ENCODE peak calls at places on chromosomes 12 and 14, in six cellular contexts. I is HuH-7, S is NCI-H1092, M is T-helper 9 cell, E is astrocyte of the cerebellum, K is thoracic aorta. G is an unnamed sample.

GRCh38 chr12:114809132-114809531 is 125.2 kb upstream of the TBX3 start:
- DNase-seq in I (no peak), S (no peak), M (no peak), E (no peak), K (no peak), G (no peak)

GRCh38 chr14:100386121-100386520 is 63.0 kb downstream of the SLC25A47 start:
- DNase-seq in I (no peak), S (no peak), M (no peak), E (no peak), K (no peak), G (no peak)

GRCh38 chr12:31311634-31312258 is 14.2 kb downstream of the SINHCAF start:
- DNase-seq in I (no peak), S (no peak), M (no peak), E (no peak), K (no peak), G (no peak)

GRCh38 chr14:91211017-91211416 is 33.5 kb downstream of the GPR68 start:
- DNase-seq in I (no peak), S (no peak), M (no peak), E (no peak), K (no peak), G (no peak)

GRCh38 chr12:93612719-93613228 is 40.3 kb downstream of the SOCS2 start:
- DNase-seq in I (no peak), S (no peak), M (no peak), E (no peak), K (no peak), G (no peak)

GRCh38 chr12:54222609-54223008 is 33.8 kb upstream of the SMUG1 start:
- DNase-seq in I (no peak), S (no peak), M (no peak), E (peak), K (no peak), G (no peak)

GRCh38 chr12:76898472-76898871 is 19.7 kb upstream of the CSRP2 start:
- DNase-seq in I (no peak), S (no peak), M (no peak), E (no peak), K (no peak), G (no peak)

GRCh38 chr12:1046727-1047126 is 55.7 kb downstream of the ERC1 start:
- DNase-seq in I (no peak), S (no peak), M (no peak), E (no peak), K (no peak), G (no peak)

GRCh38 chr14:23286904-23287479 is 1.1 kb upstream of the HOMEZ start:
- DNase-seq in I (no peak), S (no peak), M (no peak), E (no peak), K (no peak), G (no peak)

GRCh38 chr12:121697093-121697698 is 15.4 kb upstream of the TMEM120B start:
- DNase-seq in I (no peak), S (peak), M (no peak), E (peak), K (no peak), G (no peak)

GRCh38 chr14:76768201-76768656 is 7.0 kb downstream of the VASH1 start:
- DNase-seq in I (no peak), S (no peak), M (peak), E (no peak), K (no peak), G (peak)

GRCh38 chr14:77615231-77616132 is 955 bp downstream of the SPTLC2 start:
- DNase-seq in I (no peak), S (no peak), M (no peak), E (no peak), K (no peak), G (no peak)

GRCh38 chr14:53999061-53999488 is 42.5 kb upstream of the BMP4 start:
- DNase-seq in I (no peak), S (no peak), M (no peak), E (peak), K (no peak), G (no peak)

GRCh38 chr14:99195602-99196309 is 76.2 kb downstream of the BCL11B start:
- DNase-seq in I (no peak), S (peak), M (no peak), E (peak), K (no peak), G (no peak)

GRCh38 chr14:94864421-94865195 is 94.7 kb upstream of the GSC start:
- DNase-seq in I (peak), S (no peak), M (no peak), E (no peak), K (no peak), G (peak)

GRCh38 chr12:81114241-81114640 is 36.4 kb downstream of the ACSS3 start:
- DNase-seq in I (no peak), S (no peak), M (no peak), E (no peak), K (no peak), G (no peak)

GRCh38 chr12:91877022-91877421 is 268.6 kb downstream of the BTG1 start:
- DNase-seq in I (no peak), S (no peak), M (peak), E (no peak), K (no peak), G (peak)

GRCh38 chr12:57196439-57196838 is 20.2 kb upstream of the NXPH4 start:
- DNase-seq in I (peak), S (no peak), M (no peak), E (no peak), K (no peak), G (no peak)

GRCh38 chr12:79661629-79662028 is 29.1 kb downstream of the PAWR start:
- DNase-seq in I (no peak), S (no peak), M (no peak), E (no peak), K (no peak), G (no peak)

GRCh38 chr14:75877292-75877691 is 104.5 kb downstream of the TGFB3 start:
- DNase-seq in I (no peak), S (no peak), M (no peak), E (peak), K (no peak), G (no peak)

GRCh38 chr14:47422191-47422590 is 253.2 kb downstream of the MDGA2 start:
- DNase-seq in I (no peak), S (no peak), M (no peak), E (no peak), K (no peak), G (no peak)

GRCh38 chr12:124500232-124501079 is 67.0 kb downstream of the NCOR2 start:
- DNase-seq in I (peak), S (no peak), M (no peak), E (no peak), K (no peak), G (no peak)

G was measured in left colon.